ENCODE peak calls at places on chromosomes 13 and 19, in eight cellular contexts. P is NAMALWA; F is T-helper 17 cell; Q is activated naive CD4-positive, alpha-beta T cell; S is pulmonary artery endothelial cell; E is CD8-positive, alpha-beta T cell; J is A172; X is pons. H is an unnamed sample.

GRCh38 chr13:19152403-19152802 is 29.2 kb downstream of the TUBA3C start:
- DNase-seq in S (no peak), J (no peak), P (no peak), E (no peak), Q (no peak), F (no peak), X (no peak), H (no peak)

GRCh38 chr19:43425567-43426392 is 11.1 kb downstream of the TEX101 start:
- DNase-seq in S (no peak), J (peak), Q (no peak), X (peak), F (no peak), P (peak), E (no peak), H (no peak)

GRCh38 chr19:1206733-1207301 is 1.2 kb downstream of the STK11 start:
- DNase-seq in X (no peak), Q (peak), J (no peak), S (no peak), P (peak), E (no peak), F (no peak), H (no peak)

GRCh38 chr13:79549355-79550106 is 68.6 kb downstream of the NDFIP2 start:
- DNase-seq in F (no peak), P (no peak), Q (no peak), J (no peak), X (no peak), S (no peak), E (no peak), H (no peak)

GRCh38 chr19:33514885-33515485 is 6.6 kb downstream of the PEPD start:
- DNase-seq in X (no peak), F (no peak), S (no peak), E (no peak), Q (no peak), P (no peak), J (peak), H (no peak)

GRCh38 chr13:75258159-75258782 is 223.7 kb downstream of the TBC1D4 start:
- DNase-seq in S (no peak), E (no peak), F (no peak), J (peak), X (peak), Q (no peak), P (peak), H (peak)

GRCh38 chr19:2627319-2627829 is 75.1 kb downstream of the GNG7 start:
- DNase-seq in S (peak), X (peak), J (peak), E (no peak), F (no peak), Q (no peak), P (peak), H (peak)

GRCh38 chr13:87975035-87975434 is 303.9 kb downstream of the SLITRK5 start:
- DNase-seq in X (no peak), Q (no peak), F (no peak), S (no peak), P (no peak), E (no peak), J (peak), H (no peak)

GRCh38 chr13:78024996-78025395 is 106.4 kb upstream of the EDNRB start:
- DNase-seq in S (no peak), X (no peak), P (no peak), J (no peak), E (no peak), Q (no peak), F (no peak), H (no peak)

GRCh38 chr19:18339703-18340102 is 695 bp upstream of the PGPEP1 start:
- DNase-seq in S (no peak), J (peak), X (no peak), P (peak), E (no peak), F (no peak), Q (no peak), H (no peak)

GRCh38 chr13:24063281-24063851 is 97.2 kb upstream of the SPATA13 start:
- DNase-seq in S (no peak), X (no peak), F (no peak), Q (no peak), P (no peak), E (no peak), J (no peak), H (no peak)

GRCh38 chr13:82654851-82655517 is 1227.3 kb downstream of the SLITRK1 start:
- DNase-seq in Q (no peak), J (peak), X (no peak), F (no peak), S (no peak), E (no peak), P (no peak), H (no peak)

GRCh38 chr13:34816543-34816942 is 125.5 kb upstream of the NBEA start:
- DNase-seq in Q (no peak), P (no peak), E (no peak), J (peak), X (peak), F (no peak), S (no peak), H (no peak)

GRCh38 chr13:77696006-77696862 is 1.3 kb upstream of the SLAIN1 start:
- DNase-seq in X (peak), F (no peak), E (no peak), Q (no peak), J (no peak), P (peak), S (no peak), H (no peak)

GRCh38 chr19:15418112-15418587 is 638 bp downstream of the AKAP8L start:
- DNase-seq in S (no peak), X (no peak), Q (no peak), P (no peak), E (no peak), F (no peak), J (peak), H (no peak)

GRCh38 chr19:17775245-17775927 is 19.6 kb upstream of the B3GNT3 start:
- DNase-seq in P (peak), E (no peak), F (no peak), Q (no peak), S (no peak), J (peak), X (no peak), H (no peak)

GRCh38 chr13:54312885-54313284 is 1284.3 kb downstream of the OLFM4 start:
- DNase-seq in P (no peak), Q (no peak), S (no peak), F (no peak), X (no peak), J (no peak), E (no peak), H (no peak)

GRCh38 chr19:44856438-44857083 is 10.5 kb downstream of the NECTIN2 start:
- DNase-seq in X (peak), P (no peak), S (no peak), F (no peak), J (no peak), E (no peak), Q (no peak), H (no peak)

GRCh38 chr19:41991025-41991424 is 3.0 kb downstream of the ATP1A3 start:
- DNase-seq in E (no peak), X (no peak), S (no peak), Q (no peak), P (no peak), J (no peak), F (no peak), H (no peak)

GRCh38 chr13:74919914-74920313 is 562.1 kb downstream of the TBC1D4 start:
- DNase-seq in Q (no peak), F (no peak), S (no peak), E (no peak), X (no peak), J (no peak), P (no peak), H (no peak)

GRCh38 chr13:41494202-41494601 is 36.9 kb downstream of the RGCC start:
- DNase-seq in X (no peak), E (no peak), F (no peak), P (no peak), S (no peak), Q (no peak), J (no peak), H (no peak)

GRCh38 chr19:33674575-33675367 is 53.0 kb downstream of the CHST8 start:
- DNase-seq in F (no peak), E (no peak), Q (no peak), X (no peak), P (no peak), S (no peak), J (no peak), H (no peak)

GRCh38 chr19:5148794-5149190 is 179.9 kb downstream of the KDM4B start:
- DNase-seq in J (no peak), E (no peak), P (no peak), X (no peak), F (no peak), S (no peak), Q (no peak), H (no peak)

GRCh38 chr19:30679789-30680188 is 307.6 kb downstream of the ZNF536 start:
- DNase-seq in J (no peak), F (no peak), E (no peak), P (no peak), Q (no peak), S (no peak), X (no peak), H (no peak)

GRCh38 chr19:4268816-4269430 is 10.1 kb upstream of the SHD start:
- DNase-seq in F (no peak), Q (no peak), S (no peak), J (no peak), E (no peak), P (no peak), X (no peak), H (no peak)

GRCh38 chr13:89923731-89924130 is 1423.8 kb upstream of the MIR17HG start:
- DNase-seq in F (no peak), S (no peak), X (no peak), J (peak), P (no peak), Q (no peak), E (no peak), H (no peak)

GRCh38 chr13:77019756-77020155 is 7.2 kb downstream of the FBXL3 start:
- DNase-seq in E (no peak), Q (no peak), F (no peak), J (no peak), S (no peak), X (no peak), P (no peak), H (no peak)

GRCh38 chr13:113597386-113598080 is 13.0 kb downstream of the TFDP1 start:
- DNase-seq in F (no peak), Q (no peak), P (no peak), S (no peak), X (no peak), E (no peak), J (no peak), H (no peak)

GRCh38 chr13:99978781-99979452 is 2.7 kb upstream of the ZIC2 start:
- DNase-seq in F (no peak), E (no peak), S (no peak), P (no peak), Q (no peak), X (no peak), J (no peak), H (no peak)

GRCh38 chr19:5191091-5191490 is 149.5 kb downstream of the PTPRS start:
- DNase-seq in S (no peak), E (no peak), J (peak), P (no peak), F (no peak), Q (no peak), X (no peak), H (no peak)

H was measured in glomerular endothelial cell.